ENCODE peak calls at places on chromosomes 11 and 22, in seven cellular contexts. E is HCT116, S is prostate gland, Z is H1, P is sigmoid colon, N is breast epithelium, M is SK-N-MC. C is an unnamed sample.

GRCh38 chr11:132944557-132944920 is 587.8 kb downstream of the OPCML start:
- DNase-seq in E (no peak), S (no peak), Z (no peak), P (no peak), N (no peak), M (no peak), C (no peak)

GRCh38 chr11:31769241-31769640 is 41.9 kb downstream of the PAX6 start:
- DNase-seq in E (no peak), S (no peak), Z (no peak), P (no peak), N (no peak), M (no peak), C (no peak)

GRCh38 chr22:32531955-32532818 is 57.6 kb downstream of the FBXO7 start:
- DNase-seq in E (no peak), S (no peak), Z (peak; percentile 62), P (peak; percentile 94), N (peak; percentile 88), M (peak; percentile 16), C (no peak)

GRCh38 chr11:134236834-134237556 is 12.5 kb downstream of the VPS26B start:
- DNase-seq in E (no peak), S (no peak), Z (no peak), P (no peak), N (no peak), M (no peak), C (no peak)

GRCh38 chr11:125223901-125224331 is 59.4 kb downstream of the PKNOX2 start:
- DNase-seq in E (no peak), S (no peak), Z (no peak), P (no peak), N (no peak), M (no peak), C (no peak)

GRCh38 chr11:92888701-92889100 is 80.8 kb upstream of the MTNR1B start:
- DNase-seq in E (no peak), S (no peak), Z (no peak), P (no peak), N (no peak), M (no peak), C (no peak)

GRCh38 chr11:68381716-68382115 is 69.3 kb downstream of the LRP5 start:
- DNase-seq in E (no peak), S (no peak), Z (no peak), P (no peak), N (no peak), M (no peak), C (no peak)

GRCh38 chr11:107769189-107769588 is 57.3 kb upstream of the SLN start:
- DNase-seq in E (peak; percentile 23), S (no peak), Z (no peak), P (no peak), N (no peak), M (no peak), C (no peak)

GRCh38 chr22:39453765-39454378 is 2.9 kb upstream of the MGAT3 start:
- DNase-seq in E (no peak), S (no peak), Z (no peak), P (no peak), N (no peak), M (no peak), C (no peak)

GRCh38 chr22:20503816-20504215 is 3.6 kb upstream of the MED15 start:
- DNase-seq in E (no peak), S (no peak), Z (no peak), P (no peak), N (no peak), M (no peak), C (no peak)

GRCh38 chr11:109197656-109198055 is 224.3 kb upstream of the C11orf87 start:
- DNase-seq in E (no peak), S (no peak), Z (no peak), P (no peak), N (no peak), M (no peak), C (no peak)

GRCh38 chr22:49398646-49399045 is 429.0 kb downstream of the BRD1 start:
- DNase-seq in E (no peak), S (peak; percentile 1), Z (no peak), P (no peak), N (no peak), M (no peak), C (peak; percentile 61)

GRCh38 chr11:82980947-82981346 is 79.4 kb downstream of the DDIAS start:
- DNase-seq in E (no peak), S (no peak), Z (no peak), P (no peak), N (no peak), M (no peak), C (no peak)

GRCh38 chr11:67309661-67310061 is 6.3 kb downstream of the SSH3 start:
- DNase-seq in E (no peak), S (no peak), Z (no peak), P (no peak), N (no peak), M (no peak), C (no peak)

GRCh38 chr11:8566613-8567210 is 27.3 kb downstream of the STK33 start:
- DNase-seq in E (peak; percentile 23), S (no peak), Z (no peak), P (no peak), N (no peak), M (peak; percentile 34), C (no peak)

GRCh38 chr11:2399488-2400068 is 972 bp upstream of the TSSC4 start:
- DNase-seq in E (no peak), S (no peak), Z (no peak), P (no peak), N (no peak), M (no peak), C (no peak)

GRCh38 chr11:57618438-57618837 is 21.0 kb downstream of the SERPING1 start:
- DNase-seq in E (no peak), S (no peak), Z (no peak), P (no peak), N (no peak), M (no peak), C (no peak)
- H3K27ac ChIP-seq in E (no peak overlapping the region), S (no peak overlapping the region), Z (no peak overlapping the region), P (no peak overlapping the region), N (no peak overlapping the region), M (no peak overlapping the region), C (no peak overlapping the region)

DNA sequence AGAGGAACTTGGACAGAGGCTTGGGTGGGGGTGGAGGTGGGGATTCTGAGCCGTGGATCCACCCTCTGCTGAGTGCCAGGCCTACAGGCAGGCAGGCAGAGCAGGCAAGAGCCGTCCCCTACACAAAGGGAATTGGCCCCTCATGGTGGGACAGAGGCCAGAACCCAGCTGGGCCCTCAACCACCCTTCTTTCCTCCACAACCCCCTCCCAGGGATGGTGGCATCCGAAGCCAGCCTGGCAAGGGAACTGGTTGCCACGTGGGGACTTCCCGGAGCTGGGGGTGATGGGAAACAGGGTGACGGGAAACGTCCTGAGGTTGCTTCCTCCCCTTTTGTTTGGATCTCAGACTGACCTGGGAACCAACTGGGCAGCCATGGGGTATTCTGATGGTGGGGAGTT is 31.7 kb downstream of the TXN2 start:
- DNase-seq in E (no peak), S (no peak), Z (no peak), P (no peak), N (no peak), M (no peak), C (no peak)
- TF ChIP-seq POLR2AphosphoS5 in E (no peak), S (no peak), Z (no peak), P (no peak), N (peak; percentile 72), M (no peak), C (no peak)

GRCh38 chr11:120555433-120555773 is 43.9 kb downstream of the GRIK4 start:
- DNase-seq in E (no peak), S (no peak), Z (no peak), P (no peak), N (no peak), M (no peak), C (no peak)
- H3K27ac ChIP-seq in E (no peak overlapping the region), S (no peak overlapping the region), Z (no peak overlapping the region), P (no peak overlapping the region), N (no peak overlapping the region), M (no peak overlapping the region), C (no peak overlapping the region)

DNA sequence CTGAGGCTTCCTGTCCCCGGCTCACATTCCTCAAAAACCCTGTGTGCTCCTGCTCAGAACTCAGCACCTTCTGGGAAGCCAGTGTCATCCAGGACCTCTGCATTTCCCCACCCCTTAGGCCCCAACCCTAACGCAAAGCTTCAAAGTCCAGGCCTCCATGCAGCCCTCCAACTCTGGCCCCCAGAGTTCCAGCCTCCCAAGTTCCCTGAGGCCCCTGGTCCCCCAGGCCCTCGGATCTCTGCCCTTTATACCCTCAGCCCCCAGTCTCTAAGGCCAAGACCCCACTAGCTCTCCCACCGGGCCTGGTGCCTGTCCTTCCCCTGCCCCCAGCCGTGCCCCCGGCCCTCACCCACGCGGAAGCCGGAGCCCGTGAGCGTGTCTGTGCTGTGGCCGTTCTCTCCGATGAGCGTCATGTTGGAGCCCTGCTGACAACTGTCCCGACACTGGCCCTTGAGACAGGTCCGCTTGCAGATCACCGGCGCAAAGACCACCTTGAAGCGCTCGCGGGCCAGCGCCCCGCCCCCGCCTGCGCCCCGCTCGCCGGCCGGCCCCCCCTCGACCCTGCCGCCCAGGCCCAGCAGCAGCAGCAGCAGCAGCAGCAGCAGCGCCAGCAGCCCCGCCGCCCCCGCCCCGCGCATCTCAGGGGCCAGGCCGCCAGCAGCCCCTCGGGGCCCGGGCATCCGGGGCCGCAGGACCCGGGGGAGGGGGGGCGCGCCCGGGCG is 718 bp downstream of the LTBP3 start:
- DNase-seq in E (no peak), S (no peak), Z (no peak), P (peak; percentile 70), N (no peak), M (no peak), C (no peak)
- TF ChIP-seq POLR2AphosphoS5 in E (no peak), S (no peak), Z (no peak), P (no peak), N (no peak), M (no peak), C (no peak)

DNA sequence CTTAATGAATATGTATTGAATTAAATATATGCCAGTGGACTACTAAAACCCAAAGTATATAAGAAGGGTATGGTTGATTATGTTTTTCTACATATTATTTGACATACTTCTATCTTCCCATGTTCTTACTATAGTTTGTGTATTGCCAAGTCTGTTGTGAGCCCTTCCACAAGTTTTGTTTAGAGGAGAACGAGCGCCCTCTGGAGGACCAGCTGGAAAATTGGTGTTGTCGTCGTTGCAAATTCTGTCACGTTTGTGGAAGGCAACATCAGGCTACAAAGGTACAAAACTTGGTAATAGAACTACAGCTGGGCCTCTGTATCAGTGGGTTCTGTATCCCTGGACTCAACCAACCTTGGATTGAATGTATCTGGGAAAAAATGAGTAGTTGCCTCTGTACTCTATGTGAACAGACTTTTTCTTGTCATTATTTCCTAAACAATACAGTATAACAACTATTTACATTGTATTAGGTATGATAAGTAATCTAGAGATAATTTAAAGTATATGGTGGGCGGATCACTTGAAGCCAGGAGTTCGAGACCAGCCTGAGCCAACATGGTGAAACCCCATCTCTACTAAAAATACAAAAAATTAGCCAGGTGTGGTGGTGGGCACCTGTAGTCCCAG is 38.7 kb upstream of the TTC36 start:
- DNase-seq in E (peak; percentile 59), S (peak; percentile 54), Z (peak; percentile 23), P (peak; percentile 74), N (no peak), M (peak; percentile 42), C (no peak)
- H3K27ac ChIP-seq in E (no peak overlapping the region), S (no peak overlapping the region), Z (no peak overlapping the region), P (no peak overlapping the region), N (no peak overlapping the region), M (peak overlapping the region; percentile 45), C (no peak overlapping the region)

GRCh38 chr22:45207981-45208664 is 32.6 kb downstream of the KIAA0930 start:
- DNase-seq in E (no peak), S (peak; percentile 53), Z (no peak), P (peak; percentile 57), N (no peak), M (no peak), C (no peak)
- TF ChIP-seq POLR2AphosphoS5 in E (no peak), S (peak; percentile 34), Z (no peak), P (no peak), N (no peak), M (no peak), C (no peak)